ENCODE peak calls at places on chromosomes 7 and 10, in ten cellular contexts. C, L, N, R, K, Q, B, F, M and Z are unnamed samples.
A peak's percentile ranks its signal among the peaks of the same experiment; 100 is the strongest.

GRCh38 chr7:144027974-144028373 is 20.8 kb upstream of the OR2A5 start:
- DNase-seq in C (no peak), L (no peak), N (no peak), R (no peak), K (no peak), Q (no peak), B (no peak), F (no peak), M (no peak), Z (no peak)

GRCh38 chr7:45647426-45647825 is 73.3 kb downstream of the ADCY1 start:
- DNase-seq in C (no peak), L (no peak), N (no peak), R (no peak), K (no peak), Q (no peak), B (no peak), F (no peak), M (no peak), Z (no peak)

GRCh38 chr10:6128591-6129383 is 40.0 kb downstream of the RBM17 start:
- DNase-seq in C (no peak), L (no peak), N (no peak), R (no peak), K (no peak), Q (no peak), B (no peak), F (no peak), M (no peak), Z (no peak)

GRCh38 chr10:129849452-129849750 is 114.7 kb downstream of the EBF3 start:
- DNase-seq in C (no peak), L (no peak), N (no peak), R (no peak), K (no peak), Q (no peak), B (no peak), F (no peak), M (no peak), Z (no peak)

GRCh38 chr10:86210416-86210815 is 156.2 kb downstream of the GRID1 start:
- DNase-seq in C (no peak), L (no peak), N (no peak), R (no peak), K (no peak), Q (no peak), B (no peak), F (no peak), M (no peak), Z (no peak)

GRCh38 chr7:83065714-83066113 is 97.0 kb downstream of the PCLO start:
- DNase-seq in C (no peak), L (no peak), N (no peak), R (no peak), K (no peak), Q (no peak), B (peak; percentile 4), F (no peak), M (no peak), Z (no peak)

GRCh38 chr7:28708033-28708451 is 250.1 kb downstream of the TRIL start:
- DNase-seq in C (no peak), L (no peak), N (no peak), R (no peak), K (no peak), Q (no peak), B (no peak), F (no peak), M (no peak), Z (no peak)

GRCh38 chr7:51126813-51127617 is 189.6 kb downstream of the COBL start:
- DNase-seq in C (no peak), L (no peak), N (no peak), R (no peak), K (no peak), Q (no peak), B (no peak), F (no peak), M (no peak), Z (no peak)

GRCh38 chr10:61776615-61777266 is 114.0 kb downstream of the CABCOCO1 start:
- DNase-seq in C (no peak), L (no peak), N (no peak), R (no peak), K (no peak), Q (no peak), B (no peak), F (no peak), M (no peak), Z (no peak)

GRCh38 chr10:123009105-123009805 is 449 bp downstream of the ACADSB start:
- DNase-seq in C (peak; percentile 4), L (no peak), N (no peak), R (no peak), K (no peak), Q (peak; percentile 6), B (no peak), F (no peak), M (no peak), Z (no peak)

GRCh38 chr7:106999023-106999422 is 45.5 kb upstream of the PRKAR2B start:
- DNase-seq in C (no peak), L (no peak), N (no peak), R (no peak), K (no peak), Q (no peak), B (no peak), F (no peak), M (no peak), Z (no peak)

GRCh38 chr10:788796-789748 is 99.6 kb upstream of the DIP2C start:
- DNase-seq in C (no peak), L (no peak), N (no peak), R (no peak), K (peak; percentile 13), Q (no peak), B (no peak), F (no peak), M (peak; percentile 8), Z (peak; percentile 60)

GRCh38 chr7:157470017-157470322 is 133.2 kb downstream of the DNAJB6 start:
- DNase-seq in C (no peak), L (no peak), N (no peak), R (no peak), K (no peak), Q (no peak), B (no peak), F (no peak), M (no peak), Z (no peak)

GRCh38 chr7:89914673-89915072 is 239.6 kb upstream of the STEAP1 start:
- DNase-seq in C (no peak), L (no peak), N (no peak), R (no peak), K (no peak), Q (no peak), B (no peak), F (no peak), M (no peak), Z (no peak)

GRCh38 chr7:15915694-15916093 is 229.2 kb upstream of the MEOX2 start:
- DNase-seq in C (no peak), L (no peak), N (no peak), R (no peak), K (no peak), Q (no peak), B (no peak), F (no peak), M (no peak), Z (no peak)

GRCh38 chr7:46568420-46569116 is 647.5 kb upstream of the IGFBP3 start:
- DNase-seq in C (no peak), L (no peak), N (no peak), R (no peak), K (no peak), Q (no peak), B (no peak), F (no peak), M (no peak), Z (no peak)

GRCh38 chr7:50591480-50592438 is 26.6 kb upstream of the DDC start:
- DNase-seq in C (no peak), L (no peak), N (no peak), R (peak; percentile 18), K (no peak), Q (no peak), B (no peak), F (peak; percentile 77), M (no peak), Z (no peak)

GRCh38 chr7:19772858-19773337 is 519 bp downstream of the TMEM196 start:
- DNase-seq in C (no peak), L (no peak), N (no peak), R (no peak), K (no peak), Q (no peak), B (no peak), F (peak; percentile 50), M (no peak), Z (peak; percentile 28)